ENCODE peak calls at places on chromosomes 13 and 19, in seven cellular contexts. I is fibroblast of lung, J is stomach, N is ascending aorta, X is prostate gland, R is heart left ventricle, C is HCT116. W is an unnamed sample. For H3K4me1, the result is how much of the 10 kb centered on the place peaks cover.

GRCh38 chr19:55088021-55088451 is 12.4 kb downstream of the EPS8L1 start:
- DNase-seq in C (no peak), N (no peak), R (no peak), J (no peak), I (no peak), X (no peak), W (no peak)

GRCh38 chr13:32426191-32426980 is 1.5 kb downstream of the N4BP2L1 start:
- DNase-seq in N (no peak), C (no peak), I (no peak), R (no peak), X (no peak), J (no peak), W (no peak)

GRCh38 chr13:78977311-78977710 is 318.4 kb upstream of the OBI1 start:
- DNase-seq in R (no peak), X (no peak), C (no peak), N (no peak), I (no peak), J (no peak), W (no peak)

GRCh38 chr13:100734194-100734720 is 59.7 kb upstream of the TMTC4 start:
- DNase-seq in C (no peak), R (no peak), I (no peak), J (no peak), N (no peak), X (peak), W (peak)

GRCh38 chr19:17075860-17076538 is 422 bp downstream of the MYO9B start:
- DNase-seq in J (peak), X (no peak), I (peak), C (no peak), N (no peak), R (peak), W (no peak)

GRCh38 chr19:33280351-33280921 is 21.9 kb downstream of the CEBPA start:
- DNase-seq in R (no peak), I (no peak), X (no peak), J (no peak), N (no peak), C (no peak), W (no peak)

GRCh38 chr19:31378404-31378803 is 29.2 kb upstream of the TSHZ3 start:
- DNase-seq in R (peak), I (peak), C (no peak), J (no peak), N (no peak), X (peak), W (no peak)

GRCh38 chr19:43406297-43406696 is 8.4 kb upstream of the TEX101 start:
- DNase-seq in R (no peak), J (no peak), X (no peak), C (no peak), N (no peak), I (no peak), W (no peak)

GRCh38 chr19:1213391-1214286 is 8.1 kb downstream of the STK11 start:
- DNase-seq in I (peak), C (no peak), N (peak), R (peak), X (peak), J (peak), W (no peak)

GRCh38 chr13:83221813-83222241 is 660.4 kb downstream of the SLITRK1 start:
- DNase-seq in C (no peak), R (no peak), X (no peak), J (no peak), N (no peak), I (peak), W (no peak)

GRCh38 chr19:33214621-33215020 is 11.0 kb downstream of the SLC7A10 start:
- DNase-seq in X (no peak), R (no peak), I (peak), C (no peak), J (no peak), N (no peak), W (no peak)

GRCh38 chr19:7868671-7869452 is 5.3 kb downstream of the PRR36 start:
- DNase-seq in X (peak), C (peak), N (no peak), J (peak), I (peak), R (peak), W (peak)

GRCh38 chr19:3837332-3837731 is 31.5 kb downstream of the ZFR2 start:
- DNase-seq in N (no peak), R (no peak), C (no peak), X (no peak), I (no peak), J (no peak), W (no peak)

GRCh38 chr19:35773020-35773809 is 2.1 kb upstream of the ARHGAP33 start:
- DNase-seq in C (no peak), N (no peak), X (no peak), R (no peak), J (no peak), I (peak), W (peak)

GRCh38 chr19:33703438-33703750 is 81.6 kb downstream of the CHST8 start:
- DNase-seq in R (no peak), X (no peak), I (no peak), J (no peak), N (no peak), C (no peak), W (no peak)

GRCh38 chr13:74452881-74453280 is 318.7 kb upstream of the KLF12 start:
- DNase-seq in J (no peak), R (no peak), I (no peak), C (no peak), N (no peak), X (no peak), W (no peak)

GRCh38 chr19:53868091-53868891 is 608 bp downstream of the MYADM start:
- DNase-seq in R (peak), C (no peak), X (peak), I (peak), N (no peak), J (peak), W (peak)

DNA sequence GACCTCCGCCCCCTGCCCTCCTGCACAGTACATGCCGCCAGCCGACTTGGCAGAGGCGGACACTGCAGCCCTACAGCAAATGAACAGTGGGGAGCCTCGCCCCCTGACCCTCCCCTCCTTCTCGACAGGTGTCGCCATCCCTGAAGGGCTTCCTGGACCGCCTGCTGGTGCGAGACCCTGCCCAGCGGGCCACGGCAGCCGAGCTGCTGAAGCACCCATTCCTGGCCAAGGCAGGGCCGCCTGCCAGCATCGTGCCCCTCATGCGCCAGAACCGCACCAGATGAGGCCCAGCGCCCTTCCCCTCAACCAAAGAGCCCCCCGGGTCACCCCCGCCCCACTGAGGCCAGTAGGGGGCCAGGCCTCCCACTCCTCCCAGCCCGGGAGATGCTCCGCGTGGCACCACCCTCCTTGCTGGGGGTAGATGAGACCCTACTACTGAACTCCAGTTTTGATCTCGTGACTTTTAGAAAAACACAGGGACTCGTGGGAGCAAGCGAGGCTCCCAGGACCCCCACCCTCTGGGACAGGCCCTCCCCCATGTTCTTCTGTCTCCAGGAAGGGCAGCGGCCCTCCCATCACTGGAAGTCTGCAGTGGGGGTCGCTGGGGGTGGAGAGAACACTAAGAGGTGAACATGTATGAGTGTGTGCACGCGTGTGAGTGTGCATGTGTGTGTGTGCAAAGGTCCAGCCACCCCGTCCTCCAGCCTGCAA is 18.3 kb upstream of the NCCRP1 start:
- DNase-seq in C (no peak), R (no peak), X (no peak), J (no peak), N (no peak), I (no peak), W (no peak)
- H3K4me3 ChIP-seq in C (no peak), R (no peak), X (no peak), J (no peak), N (no peak), I (no peak), W (no peak)

GRCh38 chr19:18486746-18487145 is 35.1 kb downstream of the ELL start:
- DNase-seq in C (no peak), N (no peak), X (no peak), I (no peak), R (no peak), J (no peak), W (no peak)
- H3K4me1 ChIP-seq in C (under half), N (half or more), X (under half), I (under half), R (half or more), J (half or more), W (under half)

GRCh38 chr19:44738603-44739585 is 9.6 kb upstream of the BCL3 start:
- DNase-seq in X (no peak), I (peak), C (no peak), J (peak), R (no peak), N (no peak), W (peak)
- H3K27ac ChIP-seq in X (no peak), I (no peak), C (no peak), J (peak), R (no peak), N (no peak), W (no peak)

DNA sequence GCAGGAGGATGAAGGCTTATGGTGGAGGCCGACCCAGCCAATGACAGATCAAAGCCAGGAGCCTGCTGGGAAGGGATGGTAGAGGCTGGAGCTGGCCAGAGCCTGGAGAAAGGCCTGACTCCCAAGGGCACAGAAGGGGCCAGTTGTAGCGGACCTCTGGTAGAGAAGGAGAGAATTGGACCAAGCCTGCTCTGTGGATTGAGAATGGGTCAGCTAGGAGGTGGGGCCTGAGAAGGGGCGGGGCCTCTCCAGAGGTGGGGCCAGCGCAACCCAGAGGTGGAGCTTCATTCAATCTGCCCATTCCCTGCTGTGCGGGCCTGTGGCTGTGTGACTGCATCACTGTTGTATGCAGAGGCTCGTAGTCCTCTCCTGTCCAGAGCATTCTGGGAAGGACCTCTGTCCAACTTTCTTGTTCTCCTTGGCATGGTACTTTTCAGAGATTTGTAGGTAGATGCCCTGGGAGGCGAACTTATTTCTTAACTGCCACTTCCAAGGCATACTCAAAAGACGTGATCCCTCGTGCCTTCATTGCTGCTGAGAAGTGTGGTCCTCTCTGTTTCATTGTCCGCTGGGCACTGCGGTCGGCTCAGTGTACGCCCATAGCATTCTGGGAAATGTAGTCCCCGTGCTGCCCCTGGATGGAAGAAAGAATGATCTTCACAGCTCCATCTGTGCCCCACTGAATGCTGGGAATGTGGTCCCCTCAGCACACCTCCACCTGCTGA is 6.7 kb downstream of the GRIN2D start:
- DNase-seq in R (peak), X (no peak), C (peak), N (no peak), I (peak), J (peak), W (peak)
- H3K4me3 ChIP-seq in R (no peak), X (no peak), C (peak), N (peak), I (peak), J (peak), W (peak)

DNA sequence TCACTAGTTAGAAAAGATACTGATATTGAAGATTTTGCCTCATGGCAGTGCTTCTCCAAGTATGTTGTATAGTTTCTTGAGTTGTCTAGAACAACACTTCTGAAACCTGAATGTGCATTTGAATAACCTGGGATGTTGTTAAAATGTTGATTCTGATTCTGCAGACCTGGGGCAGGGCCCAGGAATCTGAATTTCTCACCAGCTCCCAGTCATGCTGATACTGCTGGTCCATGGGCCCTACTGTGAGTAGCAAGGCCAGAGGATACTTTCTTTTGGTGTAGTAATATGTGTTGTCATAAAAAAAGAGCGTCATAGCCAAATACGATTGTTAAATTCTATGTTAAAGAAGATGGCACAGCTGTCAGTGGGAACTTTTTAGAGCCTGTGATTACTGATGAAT is 41.6 kb upstream of the C1QTNF9 start:
- DNase-seq in X (no peak), N (no peak), I (no peak), R (no peak), C (no peak), J (no peak), W (no peak)
- H3K4me1 ChIP-seq in X (under half), N (under half), I (under half), R (under half), C (under half), J (under half), W (under half)

GRCh38 chr13:27583645-27584044 is 36.7 kb downstream of the LNX2 start:
- DNase-seq in R (no peak), I (peak), J (no peak), N (no peak), X (no peak), C (no peak), W (no peak)
- H3K27ac ChIP-seq in R (peak), I (no peak), J (no peak), N (no peak), X (no peak), C (no peak), W (no peak)

GRCh38 chr13:40985596-40986327 is 33.4 kb downstream of the ELF1 start:
- DNase-seq in X (no peak), I (no peak), R (no peak), N (no peak), C (no peak), J (no peak), W (no peak)

GRCh38 chr13:40983725-40984669 is 35.1 kb downstream of the ELF1 start:
- DNase-seq in I (no peak), R (no peak), N (no peak), J (no peak), C (no peak), X (no peak), W (no peak)

GRCh38 chr13:40987606-40988280 is 31.4 kb downstream of the ELF1 start:
- DNase-seq in N (no peak), J (no peak), X (no peak), C (no peak), R (no peak), I (no peak), W (no peak)

GRCh38 chr13:40984670-40985366 is 34.3 kb downstream of the ELF1 start:
- DNase-seq in C (no peak), I (no peak), N (no peak), J (no peak), X (no peak), R (no peak), W (no peak)

GRCh38 chr13:40986328-40986856 is 32.7 kb downstream of the ELF1 start:
- DNase-seq in J (no peak), C (no peak), R (no peak), X (no peak), N (no peak), I (peak), W (no peak)
- H3K4me3 ChIP-seq in J (no peak), C (no peak), R (no peak), X (no peak), N (peak), I (no peak), W (no peak)